ENCODE peak calls at places on chromosome 12, in four cellular contexts. J is cardiac fibroblast, F is endothelial cell, M is cardiac muscle cell. G is an unnamed sample.

GRCh38 chr12:5254703-5255102 is 177.2 kb upstream of the NTF3 start:
- DNase-seq in J (no peak), F (no peak), M (no peak), G (no peak)

GRCh38 chr12:104602426-104602825 is 145.7 kb downstream of the CHST11 start:
- DNase-seq in J (no peak), F (no peak), M (no peak), G (no peak)

GRCh38 chr12:70443274-70443673 is 77.2 kb downstream of the KCNMB4 start:
- DNase-seq in J (no peak), F (no peak), M (peak; percentile 23), G (no peak)

GRCh38 chr12:50351120-50352043 is 45.0 kb downstream of the FAM186A start:
- DNase-seq in J (peak; percentile 48), F (no peak), M (peak; percentile 42), G (no peak)

GRCh38 chr12:6167327-6168280 is 32.6 kb upstream of the CD9 start:
- DNase-seq in J (peak; percentile 96), F (no peak), M (peak; percentile 96), G (peak; percentile 85)

GRCh38 chr12:124722871-124723270 is 140.8 kb downstream of the SCARB1 start:
- DNase-seq in J (no peak), F (no peak), M (no peak), G (no peak)

GRCh38 chr12:7864751-7865150 is 8.0 kb downstream of the SLC2A14 start:
- DNase-seq in J (no peak), F (no peak), M (no peak), G (no peak)

GRCh38 chr12:19161251-19161650 is 31.7 kb downstream of the PLEKHA5 start:
- DNase-seq in J (no peak), F (no peak), M (no peak), G (no peak)

GRCh38 chr12:123270380-123271181 is 1.1 kb downstream of the CDK2AP1 start:
- DNase-seq in J (peak; percentile 53), F (peak; percentile 13), M (peak; percentile 46), G (peak; percentile 34)

GRCh38 chr12:123705935-123706334 is 6.2 kb upstream of the ATP6V0A2 start:
- DNase-seq in J (no peak), F (no peak), M (no peak), G (no peak)

GRCh38 chr12:27303139-27304111 is 29.2 kb upstream of the BMAL2 start:
- DNase-seq in J (no peak), F (no peak), M (no peak), G (no peak)

GRCh38 chr12:131642101-131642540 is 68.8 kb upstream of the SFSWAP start:
- DNase-seq in J (no peak), F (no peak), M (no peak), G (peak; percentile 57)

DNA sequence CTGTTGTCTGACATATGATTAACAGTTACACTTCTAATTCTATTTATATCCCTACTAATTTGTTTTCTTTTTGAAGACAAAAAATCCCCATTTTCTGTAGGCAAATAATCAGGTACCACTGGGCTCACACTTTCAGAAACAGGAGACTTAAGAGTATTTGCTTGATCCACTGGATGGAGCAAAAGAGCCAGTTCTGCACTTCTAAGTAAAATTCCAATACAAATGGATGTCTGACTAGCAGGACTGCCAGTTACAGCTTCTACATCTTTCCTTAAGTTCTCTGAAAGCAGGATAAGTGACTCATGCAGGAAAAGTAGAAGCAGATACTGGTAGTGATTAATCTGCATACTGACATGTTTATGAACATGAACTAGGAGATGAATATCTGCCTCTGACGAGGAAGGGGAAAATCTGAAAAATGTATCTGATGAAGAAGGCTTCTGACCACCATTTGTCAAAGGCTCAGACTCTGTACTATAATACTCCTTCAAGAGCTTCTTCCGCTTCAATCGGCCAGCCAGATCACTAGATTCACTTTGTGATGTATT is 73.8 kb upstream of the ANKS1B start:
- DNase-seq in J (peak; percentile 90), F (no peak), M (peak; percentile 87), G (peak; percentile 32)
- TF ChIP-seq CTCF in J (peak; percentile 37), F (no peak), M (peak; percentile 54), G (no peak)

GRCh38 chr12:2013527-2014223 is 9.4 kb upstream of the DCP1B start:
- DNase-seq in J (peak; percentile 62), F (no peak), M (peak; percentile 43), G (no peak)
- TF ChIP-seq CTCF in J (no peak), F (no peak), M (no peak), G (no peak)

GRCh38 chr12:95898081-95898480 is 39.3 kb downstream of the SNRPF start:
- DNase-seq in J (no peak), F (no peak), M (no peak), G (no peak)
- TF ChIP-seq CTCF in J (no peak), F (no peak), M (no peak), G (no peak)

GRCh38 chr12:102484732-102485069 is 4.3 kb upstream of the IGF1 start:
- DNase-seq in J (no peak), F (no peak), M (no peak), G (no peak)
- TF ChIP-seq CTCF in J (no peak), F (peak; percentile 11), M (no peak), G (no peak)

DNA sequence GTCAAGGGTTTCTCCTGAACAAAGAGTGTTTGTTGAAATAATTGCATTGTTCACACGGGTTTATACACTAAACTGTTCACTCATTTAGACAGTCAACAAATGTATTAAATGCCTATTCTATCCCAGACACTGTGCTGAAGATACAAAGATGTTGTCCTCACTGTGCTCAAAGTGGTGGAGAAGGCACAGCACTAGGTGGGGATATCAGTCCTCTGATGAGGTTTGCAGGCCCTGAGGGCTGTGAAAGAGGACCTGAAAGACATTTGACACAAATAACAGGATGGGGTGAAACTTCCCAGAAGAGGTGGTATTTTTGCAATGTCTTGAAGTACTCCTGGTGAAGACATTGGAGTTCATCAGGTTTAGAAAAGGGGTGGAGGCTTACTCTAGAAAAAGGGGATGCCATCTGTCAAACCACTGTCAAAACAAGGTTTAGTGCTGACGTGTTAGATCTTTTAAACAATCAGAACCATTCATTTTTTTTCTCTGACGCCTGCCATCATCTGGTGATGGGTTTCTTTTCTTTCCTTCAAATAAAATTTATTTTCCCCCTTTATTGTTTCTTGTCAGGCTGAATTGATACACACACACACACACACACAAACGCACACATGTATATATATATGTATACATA is 69.5 kb downstream of the ACSS3 start:
- DNase-seq in J (no peak), F (no peak), M (no peak), G (peak; percentile 8)
- TF ChIP-seq CTCF in J (no peak), F (no peak), M (no peak), G (no peak)

DNA sequence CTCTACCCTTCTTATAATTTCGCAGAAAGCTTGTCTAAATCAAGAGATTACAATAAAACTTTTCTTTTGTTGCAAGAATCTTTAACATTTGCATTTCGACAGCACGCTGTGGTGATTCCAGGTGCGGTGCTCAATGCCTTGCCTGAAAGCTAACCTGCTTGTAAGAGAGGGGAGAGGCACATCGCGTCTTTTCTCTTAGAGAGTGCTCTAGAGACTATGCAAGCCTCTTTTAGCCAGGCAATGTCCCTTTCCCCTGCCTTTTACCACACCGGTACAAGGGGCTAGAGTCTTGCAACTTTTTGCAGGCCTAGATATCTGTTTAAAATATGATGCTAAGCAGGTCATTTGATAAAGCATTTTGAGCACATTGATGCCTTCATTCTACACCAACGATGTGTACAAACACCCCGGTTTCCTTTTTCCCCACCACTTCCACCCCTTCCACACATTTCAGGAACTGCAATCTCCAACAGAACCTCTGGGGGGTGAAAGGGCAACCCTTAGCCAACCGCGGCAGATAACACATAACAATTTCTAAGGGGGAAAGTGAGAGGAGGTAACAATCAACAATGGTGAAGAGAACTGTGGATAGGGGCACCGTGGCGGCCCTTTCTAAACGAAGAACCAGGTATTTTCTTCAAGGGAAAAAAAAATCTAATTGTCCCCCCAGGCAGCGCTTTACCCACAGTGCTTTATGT is 1.3 kb downstream of the KITLG start:
- DNase-seq in J (no peak), F (peak; percentile 57), M (no peak), G (no peak)
- TF ChIP-seq CTCF in J (peak; percentile 65), F (peak; percentile 54), M (peak; percentile 39), G (no peak)

GRCh38 chr12:67069451-67070306 is 199.5 kb upstream of the CAND1 start:
- DNase-seq in J (peak; percentile 3), F (peak; percentile 57), M (peak; percentile 8), G (peak; percentile 49)
- TF ChIP-seq CTCF in J (no peak), F (no peak), M (no peak), G (no peak)

GRCh38 chr12:56221757-56222530 is at the start of gene RNF41:
- DNase-seq in J (peak; percentile 99), F (peak; percentile 94), M (peak; percentile 99), G (peak; percentile 98)
- TF ChIP-seq CTCF in J (no peak), F (peak; percentile 46), M (peak; percentile 10), G (no peak)

GRCh38 chr12:97567619-97568110 is 105.1 kb downstream of the RMST start:
- DNase-seq in J (no peak), F (no peak), M (no peak), G (no peak)

GRCh38 chr12:97573901-97574300 is 111.3 kb downstream of the RMST start:
- DNase-seq in J (no peak), F (no peak), M (no peak), G (no peak)

GRCh38 chr12:97568336-97569180 is 106.0 kb downstream of the RMST start:
- DNase-seq in J (no peak), F (no peak), M (no peak), G (no peak)

GRCh38 chr12:97575792-97576191 is 113.2 kb downstream of the RMST start:
- DNase-seq in J (no peak), F (no peak), M (no peak), G (no peak)

DNA sequence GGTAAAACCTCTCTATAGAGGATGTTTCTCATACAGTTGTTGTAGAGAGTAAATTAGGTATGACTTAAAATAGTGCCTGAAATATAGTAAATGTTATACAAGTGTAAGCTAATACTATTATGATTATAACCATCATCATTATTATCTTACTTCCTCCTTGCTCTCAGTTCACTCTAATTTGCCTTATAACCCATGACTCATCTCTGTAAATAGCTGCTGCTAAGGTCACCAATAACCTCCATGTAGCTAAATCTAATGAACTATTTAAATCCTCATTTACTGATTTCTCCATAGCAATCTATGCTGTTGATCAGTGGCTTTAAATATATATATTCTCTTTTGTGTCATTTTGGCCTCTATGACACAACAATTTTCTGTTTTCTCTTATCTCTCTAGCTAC is 109.6 kb downstream of the RMST start:
- DNase-seq in J (no peak), F (no peak), M (no peak), G (no peak)
- TF ChIP-seq CTCF in J (no peak), F (no peak), M (no peak), G (no peak)